ENCODE peak calls at places on chromosomes 4 and X, in four cellular contexts. One of them, this sample, is unnamed.
A peak's percentile ranks its signal among the peaks of the same experiment; 100 is the strongest.

GRCh38 chr4:1080961-1081688 is 32.2 kb downstream of the RNF212 start:
- DNase-seq in HCT116: no peak
- DNase-seq in K562: no peak
- DNase-seq in SK-N-SH: no peak
- DNase-seq in this sample: no peak

GRCh38 chr4:185332575-185333464 is 62.9 kb downstream of the LRP2BP start:
- DNase-seq in K562: no peak
- DNase-seq in SK-N-SH: no peak
- DNase-seq in HCT116: no peak
- DNase-seq in this sample: no peak

GRCh38 chrX:129318375-129318774 is 204.9 kb downstream of the SMARCA1 start:
- DNase-seq in HCT116: peak; percentile 15
- DNase-seq in SK-N-SH: peak; percentile 0
- DNase-seq in K562: no peak
- DNase-seq in this sample: peak; percentile 61

GRCh38 chrX:9339603-9340569 is 125.0 kb upstream of the TBL1X start:
- DNase-seq in HCT116: no peak
- DNase-seq in SK-N-SH: no peak
- DNase-seq in K562: no peak
- DNase-seq in this sample: no peak

GRCh38 chrX:840556-840955 is 210.0 kb downstream of the SHOX start:
- DNase-seq in HCT116: no peak
- DNase-seq in K562: no peak
- DNase-seq in SK-N-SH: no peak
- DNase-seq in this sample: no peak

GRCh38 chrX:44580466-44580865 is 37.8 kb upstream of the FUNDC1 start:
- DNase-seq in K562: no peak
- DNase-seq in SK-N-SH: no peak
- DNase-seq in HCT116: no peak
- DNase-seq in this sample: no peak

GRCh38 chr4:70885174-70885573 is 17.0 kb upstream of the MOB1B start:
- DNase-seq in K562: no peak
- DNase-seq in HCT116: no peak
- DNase-seq in SK-N-SH: no peak
- DNase-seq in this sample: no peak

GRCh38 chrX:12894074-12894691 is 12.2 kb upstream of the TLR8 start:
- DNase-seq in HCT116: peak; percentile 21
- DNase-seq in SK-N-SH: peak; percentile 50
- DNase-seq in K562: peak; percentile 25
- DNase-seq in this sample: peak; percentile 17

GRCh38 chrX:134572816-134573682 is 85.2 kb downstream of the PLAC1 start:
- DNase-seq in HCT116: peak; percentile 70
- DNase-seq in SK-N-SH: no peak
- DNase-seq in K562: no peak
- DNase-seq in this sample: no peak

GRCh38 chrX:10052906-10053625 is 85.9 kb downstream of the CLDN34 start:
- DNase-seq in HCT116: no peak
- DNase-seq in SK-N-SH: no peak
- DNase-seq in K562: no peak
- DNase-seq in this sample: no peak

GRCh38 chrX:45196701-45197100 is 4.0 kb downstream of the DIPK2B start:
- DNase-seq in SK-N-SH: no peak
- DNase-seq in K562: no peak
- DNase-seq in HCT116: no peak
- DNase-seq in this sample: no peak

GRCh38 chr4:163554870-163555465 is 60.5 kb downstream of the TMA16 start:
- DNase-seq in SK-N-SH: peak; percentile 23
- DNase-seq in K562: no peak
- DNase-seq in HCT116: no peak
- DNase-seq in this sample: no peak

GRCh38 chr4:75030028-75030427 is 97.1 kb downstream of the PARM1 start:
- DNase-seq in SK-N-SH: no peak
- DNase-seq in K562: no peak
- DNase-seq in HCT116: no peak
- DNase-seq in this sample: no peak

GRCh38 chr4:141246243-141246642 is 25.5 kb downstream of the ZNF330 start:
- DNase-seq in K562: no peak
- DNase-seq in HCT116: no peak
- DNase-seq in SK-N-SH: no peak
- DNase-seq in this sample: no peak

GRCh38 chr4:167897116-167897515 is 195.2 kb upstream of the ANXA10 start:
- DNase-seq in HCT116: peak; percentile 23
- DNase-seq in SK-N-SH: peak; percentile 15
- DNase-seq in K562: no peak
- DNase-seq in this sample: no peak
- TF ChIP-seq JUND in HCT116: no peak
- TF ChIP-seq JUND in SK-N-SH: no peak
- TF ChIP-seq JUND in K562: no peak
- TF ChIP-seq JUND in this sample: no peak

DNA sequence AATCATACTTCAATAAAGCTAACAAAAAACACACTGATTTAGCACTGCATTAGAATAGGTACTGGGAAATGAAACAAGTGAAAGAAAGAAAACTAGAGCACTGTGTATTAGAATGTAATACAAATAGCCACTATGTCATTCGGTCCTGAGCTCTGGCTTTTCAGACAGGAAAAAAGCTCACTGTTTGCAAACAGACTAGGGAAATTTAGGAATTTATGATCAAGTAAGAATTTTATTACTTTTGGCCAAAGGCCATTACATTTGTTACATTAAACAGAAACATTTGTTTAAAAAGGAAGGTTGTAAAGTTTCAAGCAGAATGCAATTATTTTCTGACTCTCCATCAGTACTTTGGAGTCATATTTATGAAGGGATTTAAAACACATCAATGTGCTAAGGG is 68.7 kb downstream of the KLHL8 start:
- DNase-seq in K562: no peak
- DNase-seq in HCT116: no peak
- DNase-seq in SK-N-SH: no peak
- DNase-seq in this sample: no peak
- TF ChIP-seq JUND in K562: no peak
- TF ChIP-seq JUND in HCT116: no peak
- TF ChIP-seq JUND in SK-N-SH: no peak
- TF ChIP-seq JUND in this sample: no peak

DNA sequence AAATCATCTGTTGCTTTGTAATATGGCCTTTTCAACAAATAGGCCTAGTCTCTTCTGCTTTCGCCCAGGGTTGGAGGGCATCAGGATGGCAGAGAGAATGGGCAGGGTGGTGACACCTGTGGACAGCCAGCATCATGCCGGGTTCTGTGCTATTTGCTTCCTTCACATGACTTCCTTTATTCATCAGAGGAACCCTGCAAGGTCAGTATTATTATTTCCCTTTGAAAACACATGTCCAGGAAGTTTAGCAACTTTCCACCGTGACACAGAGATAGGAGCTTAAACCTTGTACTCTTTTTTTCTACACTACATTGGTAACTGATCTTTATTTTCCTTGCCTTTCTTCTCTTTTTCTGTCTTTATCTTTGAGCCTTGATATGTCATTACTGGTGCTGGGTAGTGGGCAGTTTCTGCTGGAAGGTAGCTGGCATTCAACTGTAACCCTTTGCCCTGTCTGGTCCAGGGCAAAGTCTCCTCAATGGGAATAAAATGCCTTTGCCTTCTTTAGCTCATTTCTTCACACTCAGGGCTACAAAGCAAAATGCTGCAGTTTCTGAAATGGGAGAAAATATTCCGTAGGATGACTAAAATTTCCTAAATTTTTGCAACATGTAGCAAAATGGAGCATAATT is 5.0 kb upstream of the MGST2 start:
- DNase-seq in SK-N-SH: no peak
- DNase-seq in HCT116: no peak
- DNase-seq in K562: no peak
- DNase-seq in this sample: no peak
- TF ChIP-seq JUND in SK-N-SH: no peak
- TF ChIP-seq JUND in HCT116: no peak
- TF ChIP-seq JUND in K562: no peak
- TF ChIP-seq JUND in this sample: no peak

DNA sequence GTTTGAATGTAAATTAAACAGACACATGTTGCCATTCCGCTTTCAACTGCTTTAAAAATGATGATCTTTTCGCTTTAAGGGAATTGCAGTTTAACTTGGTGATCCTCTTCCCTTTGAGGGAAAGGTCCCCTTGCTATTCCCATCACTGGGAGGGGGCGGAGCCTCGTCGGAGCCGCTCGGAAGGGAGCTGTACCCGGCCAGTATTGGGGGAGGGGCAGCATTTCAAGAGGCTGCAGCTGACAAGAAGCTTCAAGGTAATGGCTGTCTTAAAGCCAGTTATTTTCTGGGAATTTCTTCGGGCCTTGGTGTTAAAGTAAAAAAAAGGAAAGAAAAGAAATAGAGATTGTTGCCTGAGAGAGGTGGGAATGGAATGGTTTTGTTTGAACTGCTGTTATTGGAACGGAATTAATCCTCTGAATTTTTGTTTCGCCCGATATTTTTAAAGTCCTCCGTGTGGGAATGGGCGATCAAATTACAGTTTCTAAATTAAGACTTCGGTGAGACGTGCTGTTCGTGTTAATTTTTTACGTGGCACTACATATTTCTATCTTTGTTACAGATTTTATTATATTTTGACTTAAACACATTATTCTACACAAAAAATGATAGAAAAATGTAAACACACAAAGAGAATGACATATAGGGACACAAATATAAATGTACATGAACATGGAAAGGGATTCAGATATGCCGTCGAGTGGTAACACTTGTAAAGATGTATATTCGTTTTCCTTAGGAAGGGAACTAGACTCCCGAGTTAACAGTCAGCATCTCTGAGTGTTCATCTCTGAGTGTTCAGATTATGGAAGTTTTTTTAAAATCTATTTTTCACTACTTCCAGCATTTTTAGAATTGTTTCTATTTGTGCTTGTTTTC is 9.2 kb downstream of the PWWP3B start:
- DNase-seq in K562: no peak
- DNase-seq in SK-N-SH: no peak
- DNase-seq in HCT116: no peak
- DNase-seq in this sample: peak; percentile 42
- TF ChIP-seq JUND in K562: no peak
- TF ChIP-seq JUND in SK-N-SH: no peak
- TF ChIP-seq JUND in HCT116: no peak
- TF ChIP-seq JUND in this sample: no peak

GRCh38 chr4:3399277-3400194 is 42.2 kb upstream of the HGFAC start:
- DNase-seq in SK-N-SH: peak; percentile 33
- DNase-seq in HCT116: peak; percentile 18
- DNase-seq in K562: peak; percentile 73
- DNase-seq in this sample: no peak
- TF ChIP-seq JUND in SK-N-SH: no peak
- TF ChIP-seq JUND in HCT116: no peak
- TF ChIP-seq JUND in K562: no peak
- TF ChIP-seq JUND in this sample: no peak

DNA sequence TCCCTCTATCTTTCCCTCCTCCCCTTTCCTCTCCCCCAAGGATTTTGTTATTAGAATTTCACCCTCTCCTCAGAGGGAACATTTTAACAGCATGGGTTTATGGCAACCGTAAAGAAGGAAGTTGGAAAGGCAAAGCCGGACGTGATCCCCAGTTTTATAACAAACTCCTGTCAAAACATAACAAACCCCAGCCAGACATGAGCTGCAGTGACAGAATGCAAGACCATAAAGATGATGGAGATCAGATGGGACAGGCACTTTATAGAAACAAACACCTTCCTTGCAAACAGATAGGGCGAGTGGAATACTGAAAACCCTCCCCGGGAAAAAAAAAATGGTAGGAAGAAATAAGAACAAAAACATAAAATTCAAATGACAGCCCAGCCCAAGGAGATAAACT is 281.5 kb downstream of the LDB2 start:
- DNase-seq in SK-N-SH: no peak
- DNase-seq in K562: no peak
- DNase-seq in HCT116: no peak
- DNase-seq in this sample: no peak
- TF ChIP-seq JUND in SK-N-SH: no peak
- TF ChIP-seq JUND in K562: no peak
- TF ChIP-seq JUND in HCT116: no peak
- TF ChIP-seq JUND in this sample: no peak

GRCh38 chr4:2336659-2337058 is 74.8 kb upstream of the MXD4 start:
- DNase-seq in SK-N-SH: no peak
- DNase-seq in K562: no peak
- DNase-seq in HCT116: no peak
- DNase-seq in this sample: no peak

GRCh38 chr4:2337131-2337723 is 75.3 kb upstream of the MXD4 start:
- DNase-seq in HCT116: no peak
- DNase-seq in SK-N-SH: no peak
- DNase-seq in K562: no peak
- DNase-seq in this sample: no peak

GRCh38 chr4:2338754-2339457 is 77.0 kb upstream of the MXD4 start:
- DNase-seq in K562: no peak
- DNase-seq in SK-N-SH: no peak
- DNase-seq in HCT116: no peak
- DNase-seq in this sample: no peak

GRCh38 chr4:2339458-2340271 is 77.8 kb upstream of the MXD4 start:
- DNase-seq in HCT116: no peak
- DNase-seq in K562: no peak
- DNase-seq in SK-N-SH: no peak
- DNase-seq in this sample: no peak

DNA sequence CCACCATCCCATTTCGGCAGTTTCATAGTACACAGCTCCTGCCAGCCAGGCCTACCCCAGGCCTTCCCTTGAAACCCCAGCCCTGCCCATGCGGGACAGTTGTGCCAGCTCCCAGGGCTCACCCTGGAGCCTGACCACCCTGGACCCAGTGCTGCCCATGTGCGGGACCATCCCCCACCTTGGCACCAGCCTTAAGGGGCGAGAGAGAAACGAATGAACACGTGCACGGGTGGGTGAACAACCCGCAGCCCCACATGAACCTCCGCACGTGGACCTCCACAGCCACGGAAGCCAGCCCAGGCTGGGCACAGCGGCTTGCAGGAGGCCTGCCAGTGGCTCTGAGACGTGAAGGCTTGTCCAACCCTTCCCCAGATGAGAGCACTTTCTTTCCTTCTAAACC is 76.0 kb upstream of the MXD4 start:
- DNase-seq in HCT116: no peak
- DNase-seq in K562: no peak
- DNase-seq in SK-N-SH: no peak
- DNase-seq in this sample: no peak
- TF ChIP-seq JUND in HCT116: no peak
- TF ChIP-seq JUND in K562: no peak
- TF ChIP-seq JUND in SK-N-SH: no peak
- TF ChIP-seq JUND in this sample: no peak

DNA sequence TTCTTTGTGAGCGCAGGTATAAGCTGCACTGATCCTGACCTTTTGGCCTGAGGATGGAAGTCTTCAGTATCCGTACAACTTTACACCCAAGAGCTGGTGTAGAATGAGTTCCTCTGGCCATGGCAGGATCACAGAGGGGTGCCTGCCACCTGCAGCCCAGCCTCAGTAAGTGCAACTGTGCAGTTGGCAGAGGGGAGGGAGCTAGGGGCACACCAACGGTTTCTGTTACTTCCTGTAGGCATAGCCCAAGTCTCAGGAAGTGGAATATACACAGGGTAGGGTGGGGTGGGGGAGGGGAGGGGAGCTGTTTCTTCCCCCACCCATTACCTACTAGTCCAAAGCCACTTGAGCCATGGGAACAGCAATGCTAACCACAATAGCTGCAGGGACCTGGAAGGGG is 85.4 kb upstream of the GBA3 start:
- DNase-seq in HCT116: peak; percentile 54
- DNase-seq in K562: no peak
- DNase-seq in SK-N-SH: peak; percentile 59
- DNase-seq in this sample: peak; percentile 59
- TF ChIP-seq JUND in HCT116: no peak
- TF ChIP-seq JUND in K562: no peak
- TF ChIP-seq JUND in SK-N-SH: no peak
- TF ChIP-seq JUND in this sample: no peak

This sample was measured in T47D.